ENCODE peak calls at places on chromosomes 11 and 22, in six cellular contexts. Q is activated effector memory CD4-positive, alpha-beta T cell treated with anti-CD3 and anti-CD28 coated beads, Interleukin-2, amount 50 U/mL, for 16 hours; U is A172; H is anterior cingulate cortex; O is NT2/D1; P is left ventricle myocardium superior. C is an unnamed sample.

GRCh38 chr22:28208036-28208435 is 289.0 kb upstream of the PITPNB start:
- DNase-seq in P (no peak), Q (no peak), O (no peak), H (no peak), U (no peak), C (no peak)

GRCh38 chr11:130467116-130467990 is 18.9 kb downstream of the ADAMTS15 start:
- DNase-seq in U (no peak), Q (no peak), P (no peak), H (no peak), O (no peak), C (no peak)

GRCh38 chr11:14927146-14927545 is 35.1 kb upstream of the CYP2R1 start:
- DNase-seq in H (no peak), P (no peak), Q (no peak), U (no peak), O (no peak), C (no peak)

GRCh38 chr11:65502852-65503603 is 4.2 kb downstream of the MALAT1 start:
- DNase-seq in O (no peak), P (no peak), H (no peak), Q (peak; percentile 61), U (peak; percentile 51), C (no peak)

GRCh38 chr22:39097098-39098020 is at the start of gene APOBEC3H:
- DNase-seq in H (no peak), U (peak; percentile 22), P (peak; percentile 33), Q (peak; percentile 71), O (no peak), C (no peak)

GRCh38 chr11:19539861-19540260 is 172.8 kb upstream of the NAV2 start:
- DNase-seq in H (no peak), P (no peak), Q (no peak), U (no peak), O (no peak), C (no peak)

GRCh38 chr11:46049325-46049860 is 71.9 kb downstream of the PHF21A start:
- DNase-seq in H (no peak), O (no peak), U (no peak), Q (no peak), P (no peak), C (no peak)

GRCh38 chr11:27610287-27610686 is 90.0 kb downstream of the BDNF start:
- DNase-seq in U (no peak), O (no peak), H (no peak), Q (no peak), P (no peak), C (no peak)

GRCh38 chr11:16338397-16338796 is 17.9 kb downstream of the SOX6 start:
- DNase-seq in U (no peak), Q (no peak), O (no peak), P (no peak), H (no peak), C (no peak)

C was measured in left colon.